ENCODE peak calls at places on chromosomes 5 and 9, in four cellular contexts. K is lower lobe of right lung, M is cardiac muscle cell, N is neural progenitor cell. A is an unnamed sample. For H3K4me1 and H3K36me3, the result is how much of the 10 kb centered on the place peaks cover.

GRCh38 chr9:134922066-134922931 is 4.6 kb upstream of the FCN1 start:
- DNase-seq in M (peak), K (peak), N (no peak), A (no peak)

GRCh38 chr5:2200261-2200965 is 317.7 kb upstream of the IRX4 start:
- DNase-seq in M (no peak), K (no peak), N (no peak), A (no peak)

GRCh38 chr9:16247188-16247875 is 623.1 kb downstream of the BNC2 start:
- DNase-seq in N (no peak), M (peak), K (no peak), A (no peak)

GRCh38 chr5:176662371-176663333 is 15.4 kb downstream of the TSPAN17 start:
- DNase-seq in M (no peak), N (no peak), K (no peak), A (no peak)

GRCh38 chr5:33074548-33074947 is 363.4 kb downstream of the NPR3 start:
- DNase-seq in K (no peak), N (no peak), M (peak), A (no peak)

GRCh38 chr9:19994296-19994695 is 205.5 kb upstream of the SLC24A2 start:
- DNase-seq in K (peak), M (no peak), N (no peak), A (no peak)

GRCh38 chr9:75087279-75087823 is 604 bp downstream of the NMRK1 start:
- DNase-seq in M (peak), N (peak), K (no peak), A (no peak)

GRCh38 chr5:68137451-68138190 is 77.9 kb upstream of the PIK3R1 start:
- DNase-seq in M (no peak), K (no peak), N (no peak), A (no peak)

GRCh38 chr5:110899566-110900412 is 161.0 kb downstream of the SLC25A46 start:
- DNase-seq in M (peak), N (no peak), K (no peak), A (peak)

GRCh38 chr5:67530609-67531255 is 334.1 kb upstream of the CD180 start:
- DNase-seq in M (no peak), K (no peak), N (no peak), A (no peak)

GRCh38 chr5:149488645-149489306 is 62.5 kb downstream of the CSNK1A1 start:
- DNase-seq in M (no peak), N (no peak), K (peak), A (no peak)

GRCh38 chr9:74681901-74682300 is 184.8 kb downstream of the RORB start:
- DNase-seq in K (no peak), M (no peak), N (no peak), A (no peak)

GRCh38 chr5:78367318-78367991 is 7.0 kb downstream of the SCAMP1 start:
- DNase-seq in K (no peak), M (no peak), N (no peak), A (no peak)

GRCh38 chr9:74589576-74589975 is 92.4 kb downstream of the RORB start:
- DNase-seq in M (no peak), K (no peak), N (no peak), A (no peak)

DNA sequence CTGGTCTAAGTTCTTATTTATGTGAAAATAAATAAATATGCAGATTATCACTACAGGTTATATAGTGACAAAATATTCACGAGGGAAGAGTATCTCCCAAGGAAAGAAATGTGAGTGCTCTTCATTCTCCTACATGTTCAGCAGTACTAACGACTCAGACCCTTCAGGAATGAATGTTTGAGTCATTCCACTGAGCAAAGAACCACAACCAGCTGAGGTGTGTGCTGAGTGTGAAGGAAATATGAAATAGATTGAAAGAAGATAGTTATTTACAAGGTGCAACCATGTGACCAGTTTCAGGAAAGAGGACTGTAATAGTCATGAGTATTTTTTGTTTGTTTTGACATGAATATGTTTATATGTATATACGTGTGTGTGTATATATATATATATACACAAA is 228.7 kb downstream of the TUSC1 start:
- DNase-seq in M (no peak), N (no peak), K (no peak), A (no peak)
- H3K4me1 ChIP-seq in M (under half), N (under half), K (under half), A (under half)

DNA sequence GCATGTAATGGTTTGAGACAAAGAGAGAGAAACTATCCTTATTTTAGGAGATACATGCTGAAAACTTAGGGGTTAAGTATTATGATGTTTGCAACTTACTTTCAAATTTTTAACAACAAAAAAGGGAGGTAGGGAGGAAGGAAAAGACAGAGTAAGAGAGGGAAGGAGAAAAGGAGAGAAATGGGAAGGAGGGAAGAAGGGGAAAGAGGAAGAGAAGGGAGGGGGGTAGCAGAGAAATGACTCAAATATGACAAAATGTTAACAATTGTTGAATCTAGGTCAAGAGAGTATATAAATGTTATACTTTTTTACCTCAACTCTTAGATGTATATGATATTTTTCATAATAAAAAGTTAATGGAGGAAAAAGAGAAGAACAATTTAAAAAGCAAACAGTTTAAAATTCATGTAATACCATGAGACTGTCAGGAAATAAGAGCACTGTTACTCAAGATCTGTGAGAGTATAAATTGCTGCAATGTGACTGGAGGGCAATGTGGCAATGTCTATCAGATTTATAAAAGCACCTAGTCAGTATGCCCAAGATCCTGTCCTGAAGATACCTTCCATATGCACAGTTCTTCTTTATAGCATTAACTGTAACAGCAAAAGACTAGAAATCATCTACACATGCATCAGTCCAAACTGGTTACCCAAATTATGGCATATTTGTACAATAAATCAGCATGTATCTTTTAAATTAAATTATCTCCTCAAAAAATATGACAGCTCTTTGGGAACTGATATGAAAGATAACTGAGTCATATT is 16.3 kb downstream of the FBXW11 start:
- DNase-seq in K (no peak), N (no peak), M (peak), A (no peak)
- H3K36me3 ChIP-seq in K (under half), N (under half), M (under half), A (under half)

GRCh38 chr9:112170968-112171367 is 4.1 kb downstream of the SUSD1 start:
- DNase-seq in M (no peak), K (no peak), N (no peak), A (no peak)
- H3K4me1 ChIP-seq in M (under half), K (under half), N (under half), A (under half)

GRCh38 chr5:179874136-179874535 is 15.5 kb upstream of the MRNIP start:
- DNase-seq in M (no peak), N (no peak), K (no peak), A (no peak)
- H3K36me3 ChIP-seq in M (under half), N (under half), K (half or more), A (half or more)

GRCh38 chr5:126450388-126450787 is 27.2 kb downstream of the GRAMD2B start:
- DNase-seq in N (no peak), K (no peak), M (no peak), A (no peak)
- H3K4me1 ChIP-seq in N (under half), K (under half), M (under half), A (under half)

GRCh38 chr5:72284674-72285424 is 35.2 kb downstream of the MRPS27 start:
- DNase-seq in N (no peak), K (no peak), M (no peak), A (no peak)

GRCh38 chr5:72288923-72289322 is 31.1 kb downstream of the MRPS27 start:
- DNase-seq in K (no peak), M (no peak), N (no peak), A (no peak)

GRCh38 chr5:72285425-72285821 is 34.6 kb downstream of the MRPS27 start:
- DNase-seq in M (no peak), N (no peak), K (no peak), A (no peak)

GRCh38 chr5:72283358-72283757 is 36.7 kb downstream of the MRPS27 start:
- DNase-seq in M (peak), K (no peak), N (no peak), A (no peak)

DNA sequence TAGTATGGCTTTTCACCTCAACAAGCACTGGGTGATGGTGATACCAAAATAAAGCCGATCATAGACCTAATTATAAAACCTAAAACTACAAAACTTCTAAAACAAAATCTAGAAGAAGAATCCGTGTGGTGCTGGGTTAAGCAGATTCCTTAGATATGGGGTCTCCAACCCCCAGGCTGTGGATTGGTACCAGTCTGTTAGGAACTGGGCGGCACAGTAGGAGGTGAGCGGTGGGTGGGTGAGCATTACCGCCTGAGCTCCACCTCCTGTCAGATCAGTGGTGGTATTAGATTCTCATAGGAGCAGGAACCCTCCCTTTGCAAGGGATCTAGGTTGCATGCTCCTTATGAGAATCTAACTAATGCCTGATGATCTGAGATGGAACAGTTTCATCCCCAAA is 33.2 kb downstream of the MRPS27 start:
- DNase-seq in M (no peak), K (no peak), N (no peak), A (no peak)
- H3K36me3 ChIP-seq in M (under half), K (under half), N (under half), A (under half)

DNA sequence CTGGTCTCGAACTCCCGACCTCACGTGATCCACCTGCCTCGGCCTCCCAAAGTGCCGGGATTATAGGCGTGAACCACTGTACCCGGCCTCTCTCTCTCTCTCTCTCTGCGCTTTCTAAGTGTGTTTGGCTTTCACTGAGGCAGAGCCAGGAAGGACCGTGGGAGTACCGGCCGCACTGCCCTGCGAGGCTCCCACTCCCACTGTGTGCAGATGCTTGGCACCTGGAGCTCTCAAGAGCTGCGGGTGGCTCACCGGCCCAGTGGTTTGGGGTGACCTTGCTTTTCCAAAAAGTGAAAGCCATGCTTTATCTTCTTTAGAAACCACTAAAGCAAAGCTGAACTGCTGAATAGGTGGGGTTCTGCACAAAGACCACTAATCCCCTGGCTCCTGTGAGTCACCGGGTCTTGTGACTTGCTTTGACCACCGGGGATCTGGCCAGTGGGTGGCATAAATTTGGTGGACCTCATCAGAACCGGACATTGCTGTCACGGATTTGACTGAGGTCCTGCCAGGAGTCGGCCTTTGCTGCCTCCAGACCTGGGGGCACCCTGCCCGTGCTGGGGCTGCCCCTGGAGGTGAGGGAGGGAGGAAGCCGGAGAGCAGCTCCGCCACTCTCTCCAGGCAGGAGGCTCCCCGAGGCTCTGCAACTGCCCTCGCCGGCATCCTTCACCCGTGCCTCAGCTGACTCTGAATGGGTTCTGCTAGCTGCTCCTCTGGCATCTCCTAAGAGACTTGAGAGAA is 228.9 kb downstream of the FANCC start:
- DNase-seq in N (peak), K (no peak), M (no peak), A (no peak)
- H3K4me1 ChIP-seq in N (under half), K (half or more), M (under half), A (under half)

GRCh38 chr5:4229866-4230265 is 634.2 kb downstream of the IRX1 start:
- DNase-seq in K (no peak), M (no peak), N (no peak), A (no peak)
- H3K36me3 ChIP-seq in K (under half), M (under half), N (under half), A (under half)

DNA sequence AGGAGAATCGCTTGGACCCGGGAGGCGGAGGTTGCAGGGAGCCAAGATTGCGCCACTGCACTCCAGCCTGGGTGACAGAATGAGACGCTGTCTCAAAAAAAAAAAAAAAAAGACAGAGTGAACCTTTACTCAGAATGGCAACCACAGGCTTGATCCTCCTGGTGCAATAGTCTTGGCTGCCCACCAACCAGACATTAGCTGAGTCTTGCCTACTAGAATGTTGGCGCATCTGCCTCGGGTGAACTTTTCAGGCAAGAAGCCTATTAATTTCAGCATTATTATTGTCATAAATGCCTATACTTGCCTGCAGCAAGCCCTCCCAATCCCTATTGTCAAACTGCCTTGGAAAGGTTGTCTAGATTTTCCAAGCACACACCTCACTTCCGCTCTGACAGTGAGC is 4.2 kb downstream of the SERINC5 start:
- DNase-seq in K (peak), M (peak), N (no peak), A (no peak)
- H3K4me1 ChIP-seq in K (half or more), M (under half), N (half or more), A (under half)

A was measured in HAP-1.